ENCODE peak calls at places on chromosomes 3 and 15, in seven cellular contexts. G is lower leg skin, A is sigmoid colon, H is body of pancreas, D is PC-9, T is tibial nerve, O is right lobe of liver. X is an unnamed sample.

GRCh38 chr15:84598250-84598649 is 2.6 kb upstream of the ZSCAN2 start:
- DNase-seq in G (no peak), T (peak), A (no peak), O (peak), D (no peak), H (no peak), X (no peak)

GRCh38 chr15:78208887-78209645 is 25.3 kb downstream of the ACSBG1 start:
- DNase-seq in T (no peak), O (no peak), A (no peak), G (peak), H (no peak), D (peak), X (peak)

GRCh38 chr15:50183112-50183794 is 1.3 kb downstream of the SLC27A2 start:
- DNase-seq in O (no peak), H (no peak), A (no peak), G (no peak), T (no peak), D (no peak), X (no peak)

GRCh38 chr15:55823699-55824098 is 80.7 kb upstream of the PRTG start:
- DNase-seq in G (no peak), D (no peak), T (no peak), A (no peak), H (no peak), O (no peak), X (no peak)

GRCh38 chr3:27483117-27484001 is 825 bp downstream of the SLC4A7 start:
- DNase-seq in G (peak), T (peak), O (peak), A (peak), D (peak), H (peak), X (peak)

GRCh38 chr3:178140491-178140890 is 395.7 kb upstream of the KCNMB2 start:
- DNase-seq in O (no peak), D (no peak), H (no peak), A (no peak), G (no peak), T (no peak), X (no peak)

GRCh38 chr3:58665410-58665809 is 1.2 kb downstream of the FAM3D start:
- DNase-seq in D (no peak), O (no peak), T (no peak), A (peak), G (no peak), H (no peak), X (no peak)

GRCh38 chr15:23467110-23467600 is 20.1 kb upstream of the GOLGA6L2 start:
- DNase-seq in O (no peak), T (no peak), D (no peak), G (no peak), H (no peak), A (no peak), X (no peak)

GRCh38 chr15:70121656-70122297 is 24.1 kb upstream of the TLE3 start:
- DNase-seq in D (no peak), T (peak), A (peak), H (peak), O (peak), G (peak), X (peak)

GRCh38 chr3:132352556-132353143 is 35.4 kb downstream of the ACP3 start:
- DNase-seq in H (peak), T (peak), G (no peak), D (peak), O (peak), A (peak), X (no peak)

GRCh38 chr3:184058029-184058428 is 5.2 kb downstream of the HTR3C start:
- DNase-seq in G (no peak), H (no peak), A (no peak), O (no peak), T (no peak), D (no peak), X (no peak)

GRCh38 chr3:66047321-66048050 is 8.8 kb upstream of the MAGI1 start:
- DNase-seq in H (no peak), G (no peak), O (no peak), A (no peak), D (no peak), T (peak), X (no peak)

GRCh38 chr15:92091155-92091734 is 237.7 kb downstream of the SLCO3A1 start:
- DNase-seq in H (peak), G (no peak), T (peak), A (no peak), O (peak), D (peak), X (peak)
- TF ChIP-seq CTCF in H (peak), G (no peak), T (peak), A (peak), O (peak), D (peak), X (peak)

DNA sequence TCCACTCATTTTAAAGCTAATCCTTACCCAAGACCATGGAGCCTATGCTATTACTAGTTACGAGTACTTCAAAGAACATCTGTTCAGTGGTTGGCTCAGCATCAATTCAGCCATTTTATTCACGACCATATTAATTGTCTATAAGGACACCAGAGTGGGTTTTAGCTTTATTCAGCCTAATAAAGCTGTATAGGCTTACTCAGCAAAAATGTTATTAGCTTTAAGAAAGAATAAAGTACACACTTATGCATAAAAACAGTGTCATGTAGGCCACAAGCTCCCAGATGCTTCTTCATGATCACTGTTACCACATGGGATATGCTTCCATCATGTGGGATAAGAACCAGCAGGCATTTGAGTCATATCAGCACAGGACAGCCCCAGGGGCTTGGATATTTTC is 87.4 kb upstream of the GPR149 start:
- DNase-seq in H (no peak), A (no peak), T (no peak), D (no peak), O (no peak), G (no peak), X (no peak)
- TF ChIP-seq CTCF in H (no peak), A (no peak), T (no peak), D (no peak), O (no peak), G (no peak), X (no peak)

DNA sequence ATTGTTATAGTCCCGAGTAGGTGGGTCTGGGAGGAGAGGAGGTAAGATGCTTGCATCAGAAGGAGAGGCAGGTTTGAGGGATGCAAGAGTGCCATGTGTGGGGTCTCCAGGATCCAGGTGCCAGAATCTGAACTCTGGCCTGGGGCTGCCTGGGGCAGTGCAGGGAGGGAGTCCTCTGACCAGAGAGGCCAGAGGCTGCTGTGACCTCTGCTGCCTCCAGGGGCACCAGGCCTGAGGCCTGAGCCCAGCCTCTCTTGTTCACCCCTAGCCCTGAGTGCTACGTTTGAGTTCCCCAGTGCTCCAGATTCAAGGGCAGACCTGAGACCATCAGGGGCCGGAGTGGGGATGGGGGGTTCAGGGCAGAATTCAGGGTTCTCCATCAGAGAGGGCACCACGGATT is 7.4 kb downstream of the SLC38A3 start:
- DNase-seq in D (no peak), O (no peak), H (no peak), A (no peak), T (no peak), G (no peak), X (no peak)
- TF ChIP-seq CTCF in D (no peak), O (peak), H (no peak), A (no peak), T (no peak), G (no peak), X (no peak)

GRCh38 chr3:119809249-119810017 is 27.5 kb downstream of the NR1I2 start:
- DNase-seq in A (no peak), G (peak), O (peak), D (no peak), T (no peak), H (no peak), X (no peak)

GRCh38 chr3:119810018-119810435 is 28.1 kb downstream of the NR1I2 start:
- DNase-seq in T (no peak), H (peak), A (no peak), G (peak), O (peak), D (no peak), X (peak)

GRCh38 chr3:119812491-119813058 is 30.7 kb downstream of the NR1I2 start:
- DNase-seq in T (no peak), A (no peak), H (no peak), O (peak), D (no peak), G (no peak), X (peak)

GRCh38 chr3:119808843-119809242 is 26.9 kb downstream of the NR1I2 start:
- DNase-seq in O (peak), H (no peak), A (no peak), G (peak), T (no peak), D (no peak), X (no peak)

GRCh38 chr3:119808244-119808643 is 26.3 kb downstream of the NR1I2 start:
- DNase-seq in H (no peak), G (peak), D (no peak), O (no peak), T (no peak), A (no peak), X (no peak)
- TF ChIP-seq CTCF in H (no peak), G (no peak), D (no peak), O (no peak), T (no peak), A (no peak), X (no peak)

GRCh38 chr3:52926556-52926955 is 29.2 kb upstream of the STIMATE start:
- DNase-seq in D (no peak), G (no peak), O (no peak), A (no peak), T (no peak), H (no peak), X (no peak)

GRCh38 chr3:52930748-52931147 is 33.4 kb upstream of the STIMATE start:
- DNase-seq in T (no peak), G (no peak), O (no peak), A (no peak), H (no peak), D (no peak), X (no peak)

GRCh38 chr3:52931328-52931727 is 34.0 kb upstream of the STIMATE start:
- DNase-seq in H (no peak), A (no peak), D (no peak), G (no peak), T (no peak), O (no peak), X (no peak)

GRCh38 chr3:52934626-52935530 is 37.5 kb upstream of the STIMATE start:
- DNase-seq in D (peak), G (no peak), A (no peak), T (peak), H (peak), O (peak), X (no peak)

DNA sequence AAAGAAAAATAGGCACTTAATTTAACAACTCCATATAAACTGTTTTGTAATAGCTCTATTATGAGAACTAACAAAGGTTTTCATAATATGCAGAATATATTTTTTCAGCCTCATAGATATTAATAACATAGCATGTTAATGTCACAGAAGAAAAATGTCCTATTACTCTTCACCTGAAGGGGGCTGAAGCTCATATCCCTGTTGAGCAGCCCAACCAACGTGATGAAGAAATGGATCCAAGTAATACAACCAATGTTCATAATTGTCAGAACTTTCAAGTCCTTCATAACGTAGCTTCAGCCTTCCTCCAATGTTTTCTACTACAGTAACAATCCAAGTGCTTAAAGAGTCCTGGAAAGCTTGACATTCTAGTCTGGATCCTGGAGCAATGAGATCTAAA is 34.5 kb upstream of the STIMATE start:
- DNase-seq in T (no peak), H (no peak), A (no peak), G (no peak), O (no peak), D (no peak), X (no peak)
- TF ChIP-seq CTCF in T (no peak), H (no peak), A (no peak), G (no peak), O (no peak), D (no peak), X (no peak)

GRCh38 chr3:7543294-7543693 is 682.4 kb downstream of the GRM7 start:
- DNase-seq in T (no peak), D (no peak), A (no peak), H (no peak), O (no peak), G (no peak), X (no peak)
- TF ChIP-seq CTCF in T (no peak), D (no peak), A (no peak), H (no peak), O (no peak), G (no peak), X (no peak)

GRCh38 chr3:139541898-139542288 is 2.4 kb upstream of the RBP1 start:
- DNase-seq in G (no peak), D (no peak), H (no peak), T (no peak), A (no peak), O (no peak), X (no peak)
- TF ChIP-seq CTCF in G (no peak), D (no peak), H (peak), T (no peak), A (no peak), O (no peak), X (no peak)

GRCh38 chr3:172216267-172216666 is 176.9 kb downstream of the FNDC3B start:
- DNase-seq in T (no peak), H (no peak), G (no peak), O (no peak), A (no peak), D (no peak), X (no peak)
- TF ChIP-seq CTCF in T (no peak), H (no peak), G (no peak), O (no peak), A (no peak), D (no peak), X (no peak)

GRCh38 chr15:40234783-40235182 is 4.1 kb upstream of the PAK6 start:
- DNase-seq in A (no peak), G (no peak), D (no peak), O (no peak), T (no peak), H (no peak), X (no peak)
- TF ChIP-seq CTCF in A (no peak), G (no peak), D (no peak), O (no peak), T (no peak), H (no peak), X (no peak)

GRCh38 chr15:99361541-99362185 is 110.4 kb downstream of the LRRC28 start:
- DNase-seq in G (no peak), T (no peak), O (no peak), A (no peak), H (no peak), D (no peak), X (no peak)
- TF ChIP-seq CTCF in G (no peak), T (no peak), O (peak), A (peak), H (peak), D (peak), X (peak)